ENCODE peak calls at places on chromosomes 16 and 17, in nine cellular contexts. F is pancreas; K is lower leg skin; Q is tibial nerve; E is CD8-positive, alpha-beta T cell; B is prostate gland; U is WERI-Rb-1; O is coronary artery; Z is fibroblast of pulmonary artery. J is an unnamed sample.

GRCh38 chr17:14123579-14124278 is 54.4 kb downstream of the COX10 start:
- DNase-seq in Z (no peak), K (no peak), U (no peak), Q (no peak), F (no peak), E (no peak), B (no peak), O (no peak), J (no peak)

GRCh38 chr16:17160285-17160854 is 310.4 kb downstream of the XYLT1 start:
- DNase-seq in Z (no peak), F (no peak), E (no peak), B (no peak), Q (no peak), O (no peak), U (no peak), K (no peak), J (no peak)

GRCh38 chr17:40139566-40140058 is 725 bp upstream of the CASC3 start:
- DNase-seq in K (no peak), E (no peak), U (no peak), F (peak), B (peak), O (no peak), Q (no peak), Z (no peak), J (no peak)

GRCh38 chr17:58756246-58757161 is 850 bp downstream of the PPM1E start:
- DNase-seq in U (peak), Q (no peak), E (no peak), K (no peak), Z (peak), F (peak), B (no peak), O (no peak), J (no peak)

GRCh38 chr17:63274156-63274555 is 171.9 kb downstream of the CYB561 start:
- DNase-seq in Z (peak), K (no peak), E (no peak), Q (no peak), F (no peak), O (no peak), B (no peak), U (no peak), J (no peak)

GRCh38 chr17:72952641-72953313 is 139.7 kb downstream of the SLC39A11 start:
- DNase-seq in U (peak), B (no peak), K (no peak), Q (no peak), O (no peak), F (no peak), E (no peak), Z (no peak), J (no peak)

GRCh38 chr17:41523787-41524186 is 4.3 kb downstream of the KRT19 start:
- DNase-seq in Q (no peak), O (no peak), K (no peak), Z (no peak), F (no peak), E (no peak), U (no peak), B (no peak), J (no peak)

GRCh38 chr17:71963341-71963740 is 157.5 kb upstream of the SOX9 start:
- DNase-seq in U (peak), Q (no peak), O (no peak), F (no peak), E (no peak), Z (no peak), B (no peak), K (no peak), J (no peak)

GRCh38 chr17:9291912-9292562 is 270.7 kb downstream of the NTN1 start:
- DNase-seq in B (peak), O (no peak), U (peak), Q (peak), E (no peak), F (no peak), K (no peak), Z (peak), J (no peak)

GRCh38 chr17:31488982-31489294 is 97.5 kb downstream of the RAB11FIP4 start:
- DNase-seq in Z (no peak), F (no peak), Q (no peak), B (no peak), E (no peak), U (no peak), K (no peak), O (no peak), J (no peak)

GRCh38 chr17:66702106-66702936 is 132.6 kb upstream of the CACNG5 start:
- DNase-seq in F (no peak), B (no peak), E (no peak), K (no peak), U (no peak), Q (no peak), Z (peak), O (no peak), J (no peak)

GRCh38 chr17:46178550-46179198 is 14.6 kb downstream of the KANSL1 start:
- DNase-seq in E (no peak), U (no peak), Q (no peak), O (no peak), B (no peak), K (no peak), F (no peak), Z (peak), J (no peak)

GRCh38 chr17:17798010-17798556 is 38.7 kb downstream of the SREBF1 start:
- DNase-seq in O (no peak), E (no peak), Q (no peak), Z (no peak), K (no peak), B (no peak), U (no peak), F (no peak), J (no peak)

GRCh38 chr17:21475555-21475954 is 99.4 kb downstream of the KCNJ12 start:
- DNase-seq in Z (no peak), U (no peak), O (peak), B (no peak), E (no peak), K (no peak), Q (no peak), F (no peak), J (no peak)

GRCh38 chr16:48620445-48620844 is 10.5 kb upstream of the N4BP1 start:
- DNase-seq in F (no peak), Z (no peak), U (no peak), Q (no peak), E (no peak), K (no peak), B (no peak), O (no peak), J (no peak)

GRCh38 chr16:88578446-88579313 is 8.5 kb downstream of the ZC3H18 start:
- DNase-seq in U (no peak), E (no peak), F (no peak), O (no peak), Q (no peak), Z (no peak), K (no peak), B (no peak), J (no peak)

GRCh38 chr17:35359396-35359795 is 14.0 kb downstream of the SLFN11 start:
- DNase-seq in U (no peak), E (no peak), K (no peak), O (no peak), Q (no peak), F (no peak), B (no peak), Z (peak), J (no peak)

GRCh38 chr17:35969558-35970442 is 11.5 kb downstream of the CCL16 start:
- DNase-seq in E (peak), B (peak), Z (peak), O (no peak), U (peak), K (peak), F (peak), Q (peak), J (peak)

GRCh38 chr16:66273644-66274334 is 92.7 kb upstream of the CDH5 start:
- DNase-seq in O (peak), B (no peak), Z (peak), Q (no peak), E (no peak), F (no peak), K (no peak), U (peak), J (no peak)

GRCh38 chr17:81966343-81967243 is 5.6 kb upstream of the NOTUM start:
- DNase-seq in Q (no peak), K (no peak), Z (peak), E (no peak), B (no peak), F (no peak), U (peak), O (no peak), J (no peak)

GRCh38 chr17:44350733-44351226 is 5.7 kb downstream of the GRN start:
- DNase-seq in Q (no peak), O (no peak), K (no peak), Z (peak), B (peak), U (peak), F (no peak), E (peak), J (peak)

GRCh38 chr16:73054732-73055481 is 7.0 kb upstream of the ZFHX3 start:
- DNase-seq in E (no peak), Q (no peak), K (no peak), O (no peak), U (no peak), B (no peak), F (no peak), Z (peak), J (no peak)

GRCh38 chr16:11190585-11191565 is 65.1 kb downstream of the SOCS1 start:
- DNase-seq in F (no peak), Q (no peak), B (no peak), E (no peak), K (no peak), O (no peak), Z (peak), U (no peak), J (no peak)

GRCh38 chr17:75504347-75505151 is 10.8 kb downstream of the CASKIN2 start:
- DNase-seq in Q (no peak), U (peak), Z (no peak), F (no peak), K (no peak), B (no peak), O (no peak), E (no peak), J (no peak)

GRCh38 chr17:10526517-10526916 is 8.2 kb upstream of the MYH1 start:
- DNase-seq in Q (no peak), F (no peak), B (no peak), K (no peak), O (no peak), U (no peak), Z (no peak), E (no peak), J (no peak)

GRCh38 chr17:46991618-46992017 is 12.6 kb upstream of the RPRML start:
- DNase-seq in F (no peak), O (no peak), E (no peak), B (no peak), K (no peak), U (no peak), Q (no peak), Z (no peak), J (no peak)

GRCh38 chr16:89466920-89467319 is 23.4 kb downstream of the ANKRD11 start:
- DNase-seq in B (no peak), O (no peak), Q (no peak), U (no peak), E (no peak), K (no peak), Z (no peak), F (no peak), J (no peak)

GRCh38 chr16:24015923-24016322 is 180.1 kb downstream of the PRKCB start:
- DNase-seq in U (no peak), E (no peak), B (no peak), O (no peak), F (no peak), Q (no peak), K (no peak), Z (no peak), J (no peak)

GRCh38 chr16:24539850-24540484 is 601 bp downstream of the RBBP6 start:
- DNase-seq in E (peak), U (peak), K (no peak), O (no peak), F (peak), B (peak), Q (peak), Z (peak), J (no peak)

DNA sequence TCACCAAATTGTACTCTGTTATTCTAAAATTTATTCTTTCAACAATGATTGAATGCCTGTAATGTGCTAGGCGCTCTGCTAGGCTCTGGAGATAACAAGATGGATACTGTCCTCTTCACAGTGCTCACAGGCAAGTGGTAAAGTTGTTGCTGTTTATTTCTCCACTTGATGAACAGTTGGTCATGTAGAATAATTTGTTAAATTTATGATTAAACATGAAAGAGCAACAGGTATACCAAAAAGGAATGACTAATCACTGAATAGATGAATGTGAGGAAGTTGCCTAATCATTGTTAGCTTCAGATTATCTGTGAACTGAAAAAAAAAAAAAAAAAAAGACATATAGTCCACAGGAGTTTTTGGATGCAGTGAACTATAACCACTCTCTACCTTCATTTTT is 62.3 kb downstream of the NFATC3 start:
- DNase-seq in F (no peak), K (no peak), Q (no peak), U (no peak), B (no peak), Z (peak), E (no peak), O (no peak), J (no peak)
- TF ChIP-seq CTCF in F (no peak), K (no peak), Q (no peak), U (no peak), B (no peak), Z (no peak), E (no peak), O (no peak), J (no peak)

GRCh38 chr17:77140166-77140877 is 447 bp upstream of the SEC14L1 start:
- DNase-seq in O (peak), Z (peak), F (peak), E (peak), Q (peak), K (peak), U (peak), B (peak), J (peak)
- TF ChIP-seq CTCF in O (no peak), Z (no peak), F (no peak), E (no peak), Q (no peak), K (no peak), U (peak), B (peak), J (no peak)

DNA sequence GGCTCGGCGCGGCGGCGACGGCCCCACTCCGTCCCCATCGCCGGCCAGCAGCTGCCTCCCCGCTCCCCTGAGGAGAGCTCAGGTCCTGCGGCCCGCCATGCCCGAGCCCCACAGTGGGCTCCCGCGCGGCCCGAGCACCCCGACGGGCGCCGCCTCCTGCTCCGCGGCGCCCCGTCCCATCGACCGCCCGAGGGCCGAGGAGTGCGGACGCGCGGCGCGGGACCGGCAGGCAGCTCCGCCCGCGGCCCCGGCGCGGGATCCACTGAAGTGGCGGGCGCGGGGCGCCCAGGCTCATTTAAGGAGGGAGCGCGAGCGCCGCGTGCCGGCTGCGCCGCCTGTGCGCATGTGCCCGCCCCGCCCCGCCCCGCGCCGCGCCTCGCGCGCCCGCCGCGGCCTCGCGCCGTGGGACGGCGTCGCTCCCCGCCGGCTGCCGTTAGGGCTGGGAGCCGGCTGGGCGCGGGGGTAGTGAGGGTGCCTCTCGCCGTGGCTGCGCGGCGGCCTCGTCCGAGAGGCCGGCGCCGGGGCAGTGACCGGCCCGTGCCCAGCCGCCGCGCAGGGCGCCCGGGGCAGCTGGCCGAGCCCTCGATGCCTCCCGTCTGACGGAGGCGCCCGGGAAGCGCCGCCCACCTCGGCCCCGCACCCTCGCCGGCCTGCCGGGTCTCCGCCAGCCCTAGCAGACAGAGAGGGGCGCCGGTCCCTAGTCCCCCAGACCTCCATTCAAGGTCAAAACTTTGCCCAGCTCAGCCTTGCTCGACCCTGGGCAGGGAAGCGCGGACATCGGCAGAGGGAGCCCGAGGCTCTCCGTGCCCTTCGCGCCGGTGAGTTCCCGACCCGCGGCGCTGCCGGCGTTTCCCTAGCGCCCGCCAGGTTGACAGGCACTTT is at the start of gene NETO2:
- DNase-seq in E (peak), F (peak), O (no peak), Q (no peak), Z (peak), B (peak), U (peak), K (peak), J (no peak)
- TF ChIP-seq CTCF in E (peak), F (no peak), O (no peak), Q (peak), Z (peak), B (peak), U (peak), K (no peak), J (no peak)

GRCh38 chr17:48002920-48003685 is 32.2 kb downstream of the CDK5RAP3 start:
- DNase-seq in U (peak), Z (no peak), F (no peak), O (no peak), B (no peak), K (no peak), E (no peak), Q (no peak), J (no peak)
- TF ChIP-seq CTCF in U (peak), Z (no peak), F (no peak), O (no peak), B (no peak), K (no peak), E (no peak), Q (no peak), J (no peak)

GRCh38 chr16:68749424-68749823 is 12.3 kb downstream of the CDH1 start:
- DNase-seq in K (no peak), B (no peak), Q (no peak), O (no peak), Z (no peak), U (no peak), E (no peak), F (no peak), J (no peak)
- TF ChIP-seq CTCF in K (no peak), B (no peak), Q (no peak), O (no peak), Z (no peak), U (peak), E (no peak), F (no peak), J (no peak)

GRCh38 chr17:80755650-80756405 is 211.2 kb downstream of the RPTOR start:
- DNase-seq in E (no peak), F (no peak), Q (no peak), B (no peak), K (no peak), U (peak), Z (no peak), O (no peak), J (no peak)
- TF ChIP-seq CTCF in E (no peak), F (no peak), Q (no peak), B (no peak), K (no peak), U (peak), Z (peak), O (no peak), J (no peak)

GRCh38 chr17:48139948-48140347 is 32.4 kb downstream of the SNX11 start:
- DNase-seq in Q (no peak), U (no peak), F (no peak), Z (peak), K (no peak), E (no peak), O (no peak), B (no peak), J (no peak)

GRCh38 chr17:48132375-48132774 is 24.8 kb downstream of the SNX11 start:
- DNase-seq in Z (no peak), F (no peak), U (no peak), Q (no peak), B (no peak), O (no peak), E (no peak), K (no peak), J (no peak)

GRCh38 chr17:48137658-48138057 is 30.1 kb downstream of the SNX11 start:
- DNase-seq in O (no peak), Z (no peak), F (no peak), Q (no peak), U (peak), B (no peak), K (no peak), E (no peak), J (no peak)

GRCh38 chr17:48131216-48131824 is 23.8 kb downstream of the SNX11 start:
- DNase-seq in Q (no peak), E (peak), F (peak), O (no peak), U (peak), Z (peak), B (peak), K (peak), J (no peak)

DNA sequence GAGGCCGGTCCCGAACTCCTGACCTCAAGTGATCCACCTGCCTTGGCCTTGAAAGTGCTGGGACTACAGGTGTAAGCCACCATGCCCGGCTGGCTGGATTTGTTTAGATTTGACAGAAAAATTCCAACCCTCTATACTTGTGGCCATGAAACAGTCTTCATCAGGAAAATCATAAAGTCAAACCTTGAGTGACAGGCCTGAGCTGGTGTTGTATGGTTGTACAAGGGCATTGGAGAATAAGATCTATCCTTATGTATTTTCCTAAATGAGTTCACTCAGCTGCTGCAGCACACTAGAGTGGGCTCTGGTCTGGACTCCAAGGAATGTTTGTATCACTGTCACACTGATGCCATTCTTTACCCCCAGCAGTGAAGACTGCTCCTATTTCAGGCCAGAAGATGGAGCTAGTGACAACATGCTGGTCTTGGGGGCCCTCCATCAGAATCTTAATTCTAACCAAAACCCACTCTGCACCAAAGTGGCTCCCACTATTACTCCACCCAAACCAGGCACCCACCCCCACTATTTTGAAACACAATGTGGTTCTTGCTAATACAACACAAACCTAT is 27.4 kb downstream of the SNX11 start:
- DNase-seq in K (no peak), Z (no peak), B (no peak), Q (no peak), U (peak), E (no peak), F (no peak), O (no peak), J (no peak)
- TF ChIP-seq CTCF in K (no peak), Z (peak), B (no peak), Q (no peak), U (peak), E (no peak), F (no peak), O (no peak), J (no peak)

GRCh38 chr17:77606865-77607210 is 351.7 kb upstream of the TNRC6C start:
- DNase-seq in K (no peak), E (no peak), Z (no peak), B (no peak), O (no peak), U (no peak), Q (no peak), F (no peak), J (no peak)
- TF ChIP-seq CTCF in K (no peak), E (no peak), Z (no peak), B (no peak), O (no peak), U (no peak), Q (no peak), F (no peak), J (no peak)